ENCODE peak calls at places on chromosomes 5 and 9, in seven cellular contexts. J is C1 segment of cervical spinal cord; N is HS-5; O is pulmonary artery endothelial cell; K is breast epithelium; B is ELR; C is stimulated activated CD4-positive, alpha-beta T cell treated with anti-CD3 and anti-CD28 coated beads, Interleukin-15, amount 100 ng/mL, for 1 hour. R is an unnamed sample.

GRCh38 chr9:109975574-109976327 is 195.8 kb downstream of the PALM2AKAP2 start:
- DNase-seq in J (no peak), N (no peak), O (no peak), K (peak; percentile 39), B (peak; percentile 25), C (no peak), R (no peak)

GRCh38 chr5:139760066-139761056 is 35.2 kb upstream of the PSD2 start:
- DNase-seq in J (no peak), N (no peak), O (no peak), K (no peak), B (peak; percentile 63), C (no peak), R (no peak)

GRCh38 chr5:153147891-153148623 is 342.4 kb upstream of the GRIA1 start:
- DNase-seq in J (no peak), N (no peak), O (no peak), K (no peak), B (peak; percentile 69), C (no peak), R (peak; percentile 23)

GRCh38 chr5:126503602-126504104 is 80.4 kb downstream of the GRAMD2B start:
- DNase-seq in J (no peak), N (no peak), O (no peak), K (no peak), B (no peak), C (no peak), R (no peak)

GRCh38 chr5:138469540-138470321 is 4.5 kb downstream of the EGR1 start:
- DNase-seq in J (no peak), N (no peak), O (peak; percentile 41), K (peak; percentile 78), B (peak; percentile 78), C (peak; percentile 69), R (no peak)

GRCh38 chr9:134938346-134939079 is 20.8 kb upstream of the FCN1 start:
- DNase-seq in J (no peak), N (no peak), O (no peak), K (no peak), B (no peak), C (no peak), R (no peak)

GRCh38 chr5:177447611-177448243 is 1.1 kb downstream of the PRR7 start:
- DNase-seq in J (no peak), N (peak; percentile 94), O (no peak), K (peak; percentile 80), B (peak; percentile 93), C (no peak), R (no peak)

GRCh38 chr5:93607367-93608258 is 24.6 kb downstream of the NR2F1 start:
- DNase-seq in J (no peak), N (peak; percentile 19), O (no peak), K (no peak), B (peak; percentile 71), C (no peak), R (no peak)

GRCh38 chr9:36864491-36865410 is 169.3 kb downstream of the PAX5 start:
- DNase-seq in J (no peak), N (no peak), O (no peak), K (no peak), B (no peak), C (no peak), R (no peak)

GRCh38 chr5:38595149-38595725 is 38.8 kb upstream of the LIFR start:
- DNase-seq in J (no peak), N (no peak), O (no peak), K (no peak), B (peak; percentile 92), C (no peak), R (peak; percentile 40)

GRCh38 chr5:124743534-124744169 is 2.8 kb downstream of the ZNF608 start:
- DNase-seq in J (no peak), N (no peak), O (no peak), K (no peak), B (no peak), C (no peak), R (no peak)

GRCh38 chr9:77944556-77945261 is 86.9 kb downstream of the GNAQ start:
- DNase-seq in J (no peak), N (no peak), O (no peak), K (no peak), B (no peak), C (no peak), R (no peak)

GRCh38 chr9:93125331-93125894 is 8.6 kb downstream of the NINJ1 start:
- DNase-seq in J (no peak), N (no peak), O (no peak), K (no peak), B (no peak), C (no peak), R (no peak)